ENCODE peak calls at places on chromosomes 2 and 18, in four cellular contexts. Y, H, Q and X are unnamed samples.

GRCh38 chr2:43169987-43170732 is 56.2 kb downstream of the ZFP36L2 start:
- DNase-seq in Y (no peak), H (no peak), Q (peak; percentile 43), X (peak; percentile 67)

GRCh38 chr2:197850882-197851281 is 46.5 kb downstream of the PLCL1 start:
- DNase-seq in Y (no peak), H (no peak), Q (no peak), X (no peak)

GRCh38 chr2:59181347-59181746 is 940.2 kb upstream of the FANCL start:
- DNase-seq in Y (no peak), H (no peak), Q (no peak), X (no peak)

GRCh38 chr18:12302391-12303147 is 5.5 kb upstream of the TUBB6 start:
- DNase-seq in Y (no peak), H (no peak), Q (no peak), X (no peak)

GRCh38 chr2:32993140-32993539 is 46.4 kb downstream of the LTBP1 start:
- DNase-seq in Y (no peak), H (no peak), Q (no peak), X (no peak)

GRCh38 chr2:40317047-40317446 is 134.8 kb downstream of the SLC8A1 start:
- DNase-seq in Y (no peak), H (no peak), Q (no peak), X (no peak)

GRCh38 chr2:156562136-156562535 is 126.0 kb downstream of the GPD2 start:
- DNase-seq in Y (no peak), H (no peak), Q (no peak), X (no peak)

GRCh38 chr2:134200024-134200423 is 53.8 kb upstream of the MGAT5 start:
- DNase-seq in Y (no peak), H (no peak), Q (no peak), X (no peak)

GRCh38 chr2:28268386-28268785 is 124.3 kb upstream of the FOSL2 start:
- DNase-seq in Y (no peak), H (no peak), Q (no peak), X (no peak)

GRCh38 chr18:21218862-21219261 is 23.2 kb upstream of the GREB1L start:
- DNase-seq in Y (no peak), H (no peak), Q (no peak), X (no peak)

GRCh38 chr2:8544168-8544785 is 137.6 kb upstream of the ID2 start:
- DNase-seq in Y (no peak), H (no peak), Q (no peak), X (no peak)

GRCh38 chr18:25726278-25726677 is 364.1 kb downstream of the SS18 start:
- DNase-seq in Y (no peak), H (no peak), Q (no peak), X (no peak)

GRCh38 chr2:241498115-241499070 is 10.0 kb downstream of the STK25 start:
- DNase-seq in Y (no peak), H (no peak), Q (no peak), X (no peak)

GRCh38 chr18:23812566-23813440 is 123.5 kb downstream of the LAMA3 start:
- DNase-seq in Y (no peak), H (peak; percentile 27), Q (no peak), X (peak; percentile 32)

GRCh38 chr2:23327897-23328296 is 57.1 kb upstream of the KLHL29 start:
- DNase-seq in Y (no peak), H (no peak), Q (no peak), X (no peak)

GRCh38 chr18:67425724-67426123 is 90.8 kb downstream of the DSEL start:
- DNase-seq in Y (no peak), H (peak; percentile 72), Q (no peak), X (no peak)

DNA sequence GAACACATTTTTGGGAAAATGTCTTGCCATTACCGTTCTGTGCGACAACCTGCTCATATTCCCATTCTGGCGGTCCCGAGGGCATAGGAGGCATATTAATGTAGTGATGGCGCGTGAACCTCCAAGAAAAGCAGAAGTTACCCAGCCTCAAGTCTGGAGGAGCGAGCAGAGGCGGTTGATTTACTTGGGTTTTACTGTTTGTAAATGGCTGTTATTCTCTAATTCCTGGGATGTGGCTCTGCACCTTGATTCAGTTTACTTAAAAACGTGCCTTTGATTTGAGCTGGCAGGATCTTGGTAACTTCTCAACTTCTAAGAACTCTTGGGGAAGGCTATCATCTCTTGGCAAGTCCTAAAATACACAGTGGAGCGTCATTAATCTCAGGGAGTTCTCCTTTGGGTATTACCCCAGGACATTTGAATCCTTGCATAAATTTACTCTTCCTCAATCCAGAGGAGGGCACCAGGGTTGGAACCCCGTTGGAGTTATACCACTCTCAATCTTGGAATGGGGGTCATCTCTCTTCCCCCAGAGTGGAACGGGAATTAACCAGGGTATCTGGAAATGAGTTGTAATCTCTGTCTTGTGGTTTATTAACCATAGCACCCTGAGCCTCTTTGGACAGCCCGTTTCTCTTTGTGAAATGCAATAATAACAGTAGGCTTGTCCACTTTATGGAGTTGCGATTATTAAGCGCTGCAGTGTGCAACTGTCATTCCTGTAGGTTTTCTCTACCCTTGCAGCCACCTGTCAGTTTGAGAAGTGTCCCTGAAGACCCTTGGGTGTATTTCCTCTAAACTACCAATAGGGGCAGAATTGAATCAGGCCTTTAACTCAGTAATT is 2.1 kb downstream of the HK2 start:
- DNase-seq in Y (no peak), H (peak; percentile 53), Q (no peak), X (peak; percentile 70)
- TF ChIP-seq CTCF in Y (peak; percentile 75), H (peak; percentile 71), Q (no peak), X (peak; percentile 47)

DNA sequence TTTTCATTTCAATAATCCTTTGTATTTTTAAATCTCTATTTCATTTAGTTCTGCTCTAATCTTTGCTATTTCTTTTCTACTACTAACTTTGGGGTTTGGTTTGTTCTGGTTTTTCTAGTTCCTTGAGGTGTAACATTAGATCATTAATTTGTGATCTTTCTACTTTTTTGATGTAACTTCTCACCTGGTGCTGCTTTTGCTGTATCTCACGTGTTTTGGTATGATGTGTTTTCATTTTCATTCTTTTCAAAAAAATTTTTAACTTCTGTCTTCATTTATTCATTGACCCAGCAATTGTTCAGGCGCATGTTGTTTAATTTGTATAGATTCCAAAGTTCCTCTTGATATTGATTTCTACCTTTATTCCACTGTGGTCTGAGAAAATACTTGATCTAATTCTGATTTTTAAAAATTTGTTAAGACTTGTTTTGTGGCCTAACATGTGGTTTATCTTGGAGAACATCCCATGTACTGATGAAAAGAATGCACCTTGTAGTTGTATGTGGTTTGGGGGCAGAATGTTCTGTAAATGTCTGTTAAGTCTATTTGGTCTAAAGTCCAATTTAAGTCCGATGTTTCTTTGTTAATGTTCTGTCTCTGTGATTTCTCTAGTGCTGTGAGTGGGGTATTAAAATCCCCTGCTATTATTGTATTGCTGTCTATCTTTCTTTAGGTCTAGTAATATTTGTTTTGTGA is 17.3 kb upstream of the MALT1 start:
- DNase-seq in Y (no peak), H (no peak), Q (no peak), X (no peak)
- TF ChIP-seq CTCF in Y (no peak), H (no peak), Q (no peak), X (no peak)

GRCh38 chr18:45719106-45719505 is 4.9 kb upstream of the SLC14A1 start:
- DNase-seq in Y (no peak), H (no peak), Q (no peak), X (no peak)

GRCh38 chr18:45713239-45713638 is 10.7 kb upstream of the SLC14A1 start:
- DNase-seq in Y (no peak), H (no peak), Q (no peak), X (no peak)

DNA sequence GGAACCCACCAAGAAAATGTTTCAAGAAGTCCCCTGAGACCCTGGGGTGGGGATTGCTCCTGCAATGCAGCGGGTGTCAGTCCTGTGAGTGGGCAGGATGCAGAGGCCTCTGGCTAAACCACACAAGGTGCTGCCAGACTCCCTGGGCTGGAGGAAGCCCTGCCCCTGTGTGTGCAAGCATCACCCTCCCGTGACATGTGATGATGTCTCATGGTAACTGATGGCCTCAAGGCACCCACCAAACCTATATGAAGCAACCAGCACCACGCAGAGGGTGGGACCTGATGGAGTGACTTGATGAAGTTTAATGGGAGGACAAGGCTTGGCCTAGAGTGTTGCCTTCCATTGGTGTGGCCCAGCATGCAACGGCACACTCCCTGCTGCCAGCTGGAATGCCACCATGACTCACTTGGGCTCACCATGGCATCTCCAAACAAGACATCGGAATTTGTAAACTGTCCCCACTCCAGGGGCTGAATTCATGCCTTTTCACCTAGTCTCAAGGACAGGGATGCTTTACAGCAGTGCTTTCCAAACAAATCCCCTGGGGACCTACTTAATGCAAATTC is 8.7 kb upstream of the SLC14A1 start:
- DNase-seq in Y (no peak), H (no peak), Q (no peak), X (no peak)
- TF ChIP-seq CTCF in Y (no peak), H (no peak), Q (no peak), X (no peak)

DNA sequence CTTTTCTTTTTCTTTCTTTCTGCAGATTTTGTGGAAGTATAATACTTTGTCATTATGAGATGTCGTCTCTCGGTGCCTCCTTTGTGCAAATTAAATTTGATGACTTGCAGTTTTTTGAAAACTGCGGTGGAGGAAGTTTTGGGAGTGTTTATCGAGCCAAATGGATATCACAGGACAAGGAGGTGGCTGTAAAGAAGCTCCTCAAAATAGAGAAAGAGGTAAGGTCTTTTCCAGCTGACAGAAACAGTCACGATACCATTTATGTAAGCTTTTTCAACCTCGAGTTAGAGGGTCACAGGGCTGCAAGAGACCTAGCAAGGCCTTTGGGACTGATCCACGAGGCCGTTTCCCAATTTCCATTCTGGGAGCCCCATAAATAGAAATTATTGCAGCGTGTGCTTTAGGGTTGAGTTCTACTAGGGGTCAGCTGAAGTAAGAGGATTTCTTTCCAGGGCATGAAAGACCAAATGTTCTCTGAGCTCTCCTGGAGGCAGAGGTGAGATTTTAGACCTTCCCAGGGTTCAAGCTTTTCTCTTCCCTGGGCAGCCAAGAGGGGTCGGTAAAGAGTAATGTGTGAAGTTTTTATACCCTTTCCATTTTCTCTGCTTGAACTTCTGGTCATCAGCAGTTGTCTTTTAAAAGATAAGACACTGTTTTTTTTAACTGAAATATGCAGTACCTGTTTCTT is 15.5 kb downstream of the MAP3K20 start:
- DNase-seq in Y (no peak), H (no peak), Q (no peak), X (no peak)
- TF ChIP-seq CTCF in Y (peak; percentile 35), H (no peak), Q (no peak), X (no peak)

GRCh38 chr18:35904389-35905037 is 68.0 kb upstream of the RMP24 start:
- DNase-seq in Y (no peak), H (no peak), Q (no peak), X (no peak)
- TF ChIP-seq CTCF in Y (no peak), H (no peak), Q (no peak), X (no peak)